ENCODE peak calls at places on chromosome 13, in eight cellular contexts. Q, U, E, G, O, T, F and B are unnamed samples.

GRCh38 chr13:78241278-78241919 is 322.8 kb upstream of the EDNRB start:
- DNase-seq in Q (no peak), U (peak), E (peak), G (peak), O (peak), T (peak), F (no peak), B (no peak)

GRCh38 chr13:27721681-27722080 is 70.6 kb upstream of the GSX1 start:
- DNase-seq in Q (no peak), U (no peak), E (no peak), G (no peak), O (no peak), T (no peak), F (no peak), B (no peak)

GRCh38 chr13:113491418-113491883 is 940 bp upstream of the DCUN1D2 start:
- DNase-seq in Q (no peak), U (peak), E (peak), G (peak), O (no peak), T (peak), F (no peak), B (no peak)

GRCh38 chr13:81116461-81117282 is 775.7 kb upstream of the SPRY2 start:
- DNase-seq in Q (no peak), U (no peak), E (no peak), G (no peak), O (no peak), T (no peak), F (no peak), B (no peak)

GRCh38 chr13:109919715-109920375 is 133.5 kb upstream of the IRS2 start:
- DNase-seq in Q (no peak), U (no peak), E (no peak), G (no peak), O (no peak), T (no peak), F (no peak), B (no peak)

GRCh38 chr13:57629821-57630235 is 1.7 kb upstream of the PCDH17 start:
- DNase-seq in Q (no peak), U (peak), E (peak), G (peak), O (peak), T (peak), F (peak), B (peak)

GRCh38 chr13:90701264-90701663 is 646.2 kb upstream of the MIR17HG start:
- DNase-seq in Q (no peak), U (no peak), E (no peak), G (no peak), O (no peak), T (no peak), F (no peak), B (no peak)

GRCh38 chr13:102825400-102825799 is 20.4 kb upstream of the ERCC5 start:
- DNase-seq in Q (no peak), U (no peak), E (no peak), G (no peak), O (peak), T (no peak), F (no peak), B (no peak)

GRCh38 chr13:40585911-40586471 is 80.5 kb downstream of the FOXO1 start:
- DNase-seq in Q (no peak), U (no peak), E (no peak), G (no peak), O (no peak), T (no peak), F (no peak), B (no peak)

GRCh38 chr13:113098163-113098732 is 7.3 kb upstream of the F7 start:
- DNase-seq in Q (no peak), U (no peak), E (no peak), G (no peak), O (no peak), T (no peak), F (no peak), B (no peak)

GRCh38 chr13:64158910-64159309 is 2743.3 kb upstream of the PCDH20 start:
- DNase-seq in Q (no peak), U (no peak), E (no peak), G (no peak), O (no peak), T (no peak), F (no peak), B (no peak)

GRCh38 chr13:59360108-59360507 is 803.6 kb downstream of the DIAPH3 start:
- DNase-seq in Q (no peak), U (no peak), E (no peak), G (no peak), O (no peak), T (peak), F (no peak), B (no peak)

GRCh38 chr13:79973533-79973963 is 367.4 kb downstream of the SPRY2 start:
- DNase-seq in Q (no peak), U (peak), E (peak), G (peak), O (no peak), T (no peak), F (no peak), B (no peak)

GRCh38 chr13:60759499-60759898 is 362.5 kb downstream of the TDRD3 start:
- DNase-seq in Q (no peak), U (no peak), E (no peak), G (no peak), O (no peak), T (peak), F (no peak), B (no peak)

GRCh38 chr13:87674143-87674772 is 3.1 kb downstream of the SLITRK5 start:
- DNase-seq in Q (no peak), U (no peak), E (no peak), G (no peak), O (peak), T (peak), F (no peak), B (no peak)

GRCh38 chr13:50616101-50616500 is 227.4 kb downstream of the DLEU7 start:
- DNase-seq in Q (no peak), U (no peak), E (no peak), G (no peak), O (no peak), T (no peak), F (no peak), B (no peak)

GRCh38 chr13:45108716-45109706 is 11.3 kb upstream of the GTF2F2 start:
- DNase-seq in Q (no peak), U (peak), E (no peak), G (no peak), O (peak), T (no peak), F (no peak), B (no peak)

GRCh38 chr13:80727321-80727975 is 386.5 kb upstream of the SPRY2 start:
- DNase-seq in Q (no peak), U (no peak), E (no peak), G (no peak), O (no peak), T (no peak), F (no peak), B (no peak)

GRCh38 chr13:52010890-52011689 is at the start of gene ATP7B:
- DNase-seq in Q (no peak), U (peak), E (no peak), G (peak), O (peak), T (peak), F (no peak), B (no peak)

DNA sequence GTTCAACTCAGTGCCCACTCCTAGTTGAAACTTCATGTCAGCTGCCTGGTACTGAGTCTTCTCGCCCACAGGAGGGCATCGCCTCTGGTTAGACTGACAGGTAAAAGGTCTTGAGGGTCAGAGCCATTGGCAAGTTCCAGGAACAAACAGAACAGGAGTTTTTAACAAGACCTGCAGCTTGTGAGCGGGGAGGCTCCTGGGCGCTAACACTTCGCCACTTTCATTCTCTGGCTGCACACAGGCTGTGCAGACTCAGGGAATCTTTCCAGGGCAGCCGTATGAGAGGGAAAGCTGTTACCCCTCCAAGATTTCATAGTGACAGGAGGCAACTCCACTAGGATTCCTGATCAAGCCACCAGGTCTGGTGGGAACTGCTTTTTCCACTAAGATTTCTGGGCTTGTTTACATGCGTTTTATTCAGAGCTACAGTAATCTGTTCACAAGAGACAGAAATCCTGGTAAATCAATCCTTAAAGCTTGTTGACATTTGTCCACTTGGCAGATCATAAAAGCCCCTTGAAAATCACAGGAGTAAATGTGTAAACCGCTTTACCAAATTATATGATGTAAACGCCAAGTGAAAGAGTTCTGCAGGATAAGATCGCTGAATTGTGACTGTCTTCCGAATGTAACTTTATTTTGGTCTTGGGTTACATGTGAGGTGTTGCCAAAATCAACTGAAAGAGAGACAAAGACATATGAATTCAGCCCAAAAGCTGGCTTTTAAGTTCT is 190.6 kb downstream of the MZT1 start:
- DNase-seq in Q (no peak), U (no peak), E (no peak), G (no peak), O (no peak), T (no peak), F (no peak), B (no peak)
- H3K27ac ChIP-seq in Q (no peak), U (no peak), E (no peak), G (no peak), O (no peak), T (no peak), F (no peak), B (no peak)

GRCh38 chr13:65188691-65189090 is 2041.4 kb downstream of the PCDH9 start:
- DNase-seq in Q (no peak), U (no peak), E (no peak), G (no peak), O (no peak), T (peak), F (no peak), B (no peak)
- H3K27ac ChIP-seq in Q (no peak), U (no peak), E (no peak), G (no peak), O (no peak), T (no peak), F (no peak), B (no peak)

GRCh38 chr13:49110122-49110831 is 109.9 kb upstream of the MLNR start:
- DNase-seq in Q (peak), U (peak), E (peak), G (peak), O (peak), T (peak), F (peak), B (peak)
- H3K27ac ChIP-seq in Q (peak), U (no peak), E (peak), G (peak), O (no peak), T (peak), F (no peak), B (peak)

GRCh38 chr13:30744056-30744684 is 8.8 kb downstream of the ALOX5AP start:
- DNase-seq in Q (no peak), U (no peak), E (no peak), G (no peak), O (no peak), T (no peak), F (peak), B (no peak)
- H3K27ac ChIP-seq in Q (no peak), U (peak), E (peak), G (no peak), O (no peak), T (no peak), F (peak), B (no peak)

DNA sequence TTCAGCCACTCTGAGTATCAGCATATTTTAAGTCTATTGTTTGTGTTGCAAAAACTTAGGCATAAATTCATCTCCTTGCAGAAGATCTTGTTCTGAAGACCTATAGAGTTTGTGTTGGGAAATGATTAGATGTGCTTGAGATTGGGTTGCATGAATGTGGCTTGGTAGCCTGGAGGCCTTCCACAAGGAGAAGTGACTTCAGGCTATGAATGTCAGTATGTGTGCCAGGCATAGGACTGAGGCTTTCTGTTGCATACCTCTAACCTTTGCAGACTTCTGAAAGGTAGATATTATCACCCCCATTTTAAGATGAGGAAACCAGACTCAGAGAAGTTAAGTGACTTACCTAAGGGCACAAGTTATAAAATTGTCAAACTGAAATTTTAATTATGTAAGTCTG is 188.6 kb downstream of the OLFM4 start:
- DNase-seq in Q (no peak), U (no peak), E (no peak), G (no peak), O (no peak), T (no peak), F (no peak), B (no peak)
- H3K27ac ChIP-seq in Q (no peak), U (no peak), E (no peak), G (no peak), O (no peak), T (no peak), F (no peak), B (no peak)

GRCh38 chr13:43698743-43699142 is 88.0 kb downstream of the ENOX1 start:
- DNase-seq in Q (no peak), U (no peak), E (no peak), G (no peak), O (no peak), T (no peak), F (no peak), B (peak)
- H3K27ac ChIP-seq in Q (no peak), U (no peak), E (peak), G (peak), O (no peak), T (no peak), F (no peak), B (peak)

DNA sequence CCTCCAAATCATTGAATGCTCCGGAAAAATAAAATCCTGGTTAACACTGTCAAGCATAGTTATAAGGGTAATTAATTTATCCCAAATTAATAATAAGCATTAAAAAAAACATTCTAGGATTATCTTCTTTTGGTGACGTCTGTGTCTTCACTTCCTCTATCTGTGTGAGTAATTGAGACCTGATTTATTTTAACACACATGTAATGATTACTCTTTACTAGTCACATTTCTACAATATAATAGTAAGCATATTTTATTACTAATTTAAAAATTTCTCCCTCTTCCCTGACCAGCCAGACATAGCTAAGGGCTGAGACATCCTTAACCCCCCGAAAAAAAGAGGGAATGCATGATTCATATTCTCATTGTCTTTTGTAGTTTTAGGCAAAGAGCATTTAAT is 2.3 kb downstream of the FNDC3A start:
- DNase-seq in Q (no peak), U (no peak), E (no peak), G (no peak), O (no peak), T (no peak), F (no peak), B (no peak)
- H3K27ac ChIP-seq in Q (no peak), U (no peak), E (no peak), G (peak), O (no peak), T (no peak), F (no peak), B (no peak)

DNA sequence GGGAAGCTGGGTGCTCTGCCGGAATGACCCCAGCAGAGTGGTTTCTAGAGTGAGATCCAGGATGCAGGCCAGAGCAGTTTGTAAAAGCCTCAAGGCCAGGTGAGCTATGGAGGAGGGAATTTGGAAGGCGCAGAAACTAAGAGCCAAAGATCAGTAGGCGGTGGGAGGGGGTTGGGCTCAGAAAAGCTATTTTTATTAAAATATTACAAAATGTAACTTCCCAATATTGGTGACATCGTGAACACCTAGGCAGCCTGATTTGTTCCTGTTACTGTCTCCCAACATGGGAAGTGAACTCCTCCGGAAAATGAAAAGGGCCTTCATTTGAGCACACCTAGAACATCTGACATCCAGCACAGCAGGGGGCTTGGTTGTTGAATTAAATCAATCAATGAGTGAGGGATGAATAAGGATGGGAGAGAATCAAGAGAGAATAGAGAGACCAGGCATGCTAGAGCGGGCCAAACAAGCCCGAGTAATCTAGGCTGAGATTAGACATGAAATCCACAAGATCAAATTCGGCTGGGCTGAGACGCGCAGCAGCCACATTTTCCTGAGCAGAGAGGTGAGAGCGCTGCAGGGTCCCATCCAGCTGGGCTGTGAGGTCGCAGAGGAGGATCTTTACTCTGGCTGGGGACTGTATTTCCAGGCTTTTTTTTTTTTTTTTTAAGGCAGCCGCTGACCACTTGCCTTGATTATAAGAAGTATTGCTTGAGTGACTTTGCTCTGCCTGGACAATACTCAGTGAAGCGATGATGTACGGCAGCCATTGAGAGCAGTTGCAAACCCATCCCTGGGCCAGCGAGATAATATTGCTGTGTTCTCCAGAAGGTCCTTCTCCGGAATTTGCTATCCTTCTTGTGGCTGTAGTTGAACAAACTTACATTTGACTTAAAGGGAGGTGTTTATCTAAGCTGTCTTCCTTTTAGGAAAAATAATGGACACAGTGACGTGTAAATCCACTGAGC is 178.0 kb upstream of the KL start:
- DNase-seq in Q (no peak), U (no peak), E (no peak), G (no peak), O (no peak), T (peak), F (peak), B (no peak)
- H3K27ac ChIP-seq in Q (no peak), U (no peak), E (peak), G (peak), O (no peak), T (no peak), F (no peak), B (no peak)

DNA sequence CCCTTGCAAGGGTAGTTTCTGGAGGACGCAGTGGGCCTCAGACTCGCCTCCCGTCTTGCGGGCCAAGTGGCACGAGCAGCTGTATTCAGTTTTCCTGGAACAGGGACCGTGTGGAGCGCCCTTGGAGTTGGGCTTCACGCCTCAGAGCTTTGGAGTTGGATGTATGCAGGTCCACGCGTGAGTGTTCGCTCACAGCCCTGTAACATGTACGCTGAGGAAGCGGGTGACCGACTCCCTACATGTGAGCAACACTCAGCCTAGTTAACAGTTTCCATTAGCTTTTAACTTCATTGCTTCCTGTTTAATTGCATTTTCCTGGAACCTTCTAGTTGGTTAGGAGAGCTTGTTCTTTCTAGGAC is 659 bp downstream of the TM9SF2 start:
- DNase-seq in Q (no peak), U (peak), E (no peak), G (no peak), O (no peak), T (no peak), F (no peak), B (no peak)
- H3K27ac ChIP-seq in Q (peak), U (peak), E (peak), G (peak), O (no peak), T (no peak), F (no peak), B (peak)